ENCODE peak calls at places on chromosome 22, in six cellular contexts. G is dorsolateral prefrontal cortex, J is epithelial cell of proximal tubule, P is foreskin fibroblast, S is fibroblast of mammary gland, Y is H1. T is an unnamed sample.

GRCh38 chr22:25362883-25363240 is 143.4 kb downstream of the CRYBB2 start:
- DNase-seq in G (no peak), J (no peak), P (peak), S (no peak), Y (no peak), T (no peak)

GRCh38 chr22:29083576-29084566 is 11.0 kb downstream of the KREMEN1 start:
- DNase-seq in G (no peak), J (no peak), P (peak), S (peak), Y (no peak), T (peak)

GRCh38 chr22:48507595-48508350 is 1319.9 kb downstream of the BRD1 start:
- DNase-seq in G (no peak), J (no peak), P (no peak), S (no peak), Y (no peak), T (no peak)

GRCh38 chr22:50730013-50730891 is 7.8 kb upstream of the ACR start:
- DNase-seq in G (peak), J (no peak), P (no peak), S (no peak), Y (no peak), T (no peak)

GRCh38 chr22:21961886-21962654 is 9.4 kb upstream of the PPM1F start:
- DNase-seq in G (no peak), J (peak), P (peak), S (peak), Y (no peak), T (no peak)

GRCh38 chr22:28279888-28280287 is 360.8 kb upstream of the PITPNB start:
- DNase-seq in G (no peak), J (no peak), P (peak), S (peak), Y (no peak), T (peak)

GRCh38 chr22:29093501-29093921 is 20.7 kb downstream of the KREMEN1 start:
- DNase-seq in G (no peak), J (no peak), P (peak), S (peak), Y (no peak), T (peak)

GRCh38 chr22:46528121-46528610 is 9.3 kb downstream of the CELSR1 start:
- DNase-seq in G (no peak), J (peak), P (peak), S (no peak), Y (no peak), T (no peak)

GRCh38 chr22:48938741-48939140 is 888.9 kb downstream of the BRD1 start:
- DNase-seq in G (peak), J (no peak), P (no peak), S (no peak), Y (no peak), T (no peak)

GRCh38 chr22:38906024-38906423 is 34.0 kb upstream of the CBX6 start:
- DNase-seq in G (no peak), J (no peak), P (no peak), S (no peak), Y (no peak), T (no peak)

GRCh38 chr22:41284465-41284864 is 1.5 kb downstream of the RANGAP1 start:
- DNase-seq in G (no peak), J (no peak), P (no peak), S (no peak), Y (no peak), T (no peak)

GRCh38 chr22:41288245-41288946 is 2.4 kb upstream of the RANGAP1 start:
- DNase-seq in G (no peak), J (peak), P (peak), S (peak), Y (no peak), T (peak)

GRCh38 chr22:41285441-41285819 is 557 bp downstream of the RANGAP1 start:
- DNase-seq in G (peak), J (no peak), P (peak), S (peak), Y (no peak), T (no peak)

GRCh38 chr22:41286639-41287091 is 678 bp upstream of the RANGAP1 start:
- DNase-seq in G (no peak), J (no peak), P (peak), S (peak), Y (no peak), T (no peak)

GRCh38 chr22:41285820-41286638 is at the start of gene RANGAP1:
- DNase-seq in G (peak), J (peak), P (peak), S (peak), Y (peak), T (peak)
- TF ChIP-seq CTCF in G (peak), J (peak), P (no peak), S (peak), Y (no peak), T (no peak)

GRCh38 chr22:37195921-37196320 is 7.9 kb upstream of the C1QTNF6 start:
- DNase-seq in G (no peak), J (no peak), P (no peak), S (peak), Y (no peak), T (no peak)

GRCh38 chr22:37199103-37199838 is 11.2 kb upstream of the C1QTNF6 start:
- DNase-seq in G (peak), J (no peak), P (peak), S (peak), Y (peak), T (peak)

GRCh38 chr22:37196539-37197450 is 8.7 kb upstream of the C1QTNF6 start:
- DNase-seq in G (no peak), J (no peak), P (peak), S (peak), Y (no peak), T (no peak)

GRCh38 chr22:37198290-37199102 is 10.4 kb upstream of the C1QTNF6 start:
- DNase-seq in G (peak), J (no peak), P (peak), S (peak), Y (no peak), T (no peak)

GRCh38 chr22:37197451-37198289 is 9.6 kb upstream of the C1QTNF6 start:
- DNase-seq in G (no peak), J (no peak), P (peak), S (peak), Y (no peak), T (no peak)
- H3K4me3 ChIP-seq in G (peak), J (peak), P (peak), S (no peak), Y (peak), T (peak)

GRCh38 chr22:37634505-37635002 is 4.9 kb upstream of the SH3BP1 start:
- DNase-seq in G (no peak), J (no peak), P (peak), S (no peak), Y (no peak), T (no peak)
- TF ChIP-seq CTCF in G (no peak), J (peak), P (peak), S (peak), Y (peak), T (peak)

GRCh38 chr22:43995798-43996169 is 28.3 kb upstream of the PARVB start:
- DNase-seq in G (no peak), J (no peak), P (no peak), S (no peak), Y (no peak), T (no peak)
- H3K4me3 ChIP-seq in G (peak), J (no peak), P (no peak), S (no peak), Y (no peak), T (no peak)

GRCh38 chr22:24105661-24106060 is 75.6 kb upstream of the SUSD2 start:
- DNase-seq in G (peak), J (no peak), P (no peak), S (no peak), Y (no peak), T (no peak)

GRCh38 chr22:24109649-24110048 is 71.6 kb upstream of the SUSD2 start:
- DNase-seq in G (no peak), J (no peak), P (no peak), S (no peak), Y (no peak), T (no peak)

GRCh38 chr22:24106385-24107381 is 74.6 kb upstream of the SUSD2 start:
- DNase-seq in G (peak), J (no peak), P (peak), S (peak), Y (no peak), T (no peak)

GRCh38 chr22:24108073-24108472 is 73.2 kb upstream of the SUSD2 start:
- DNase-seq in G (no peak), J (no peak), P (no peak), S (no peak), Y (no peak), T (no peak)

DNA sequence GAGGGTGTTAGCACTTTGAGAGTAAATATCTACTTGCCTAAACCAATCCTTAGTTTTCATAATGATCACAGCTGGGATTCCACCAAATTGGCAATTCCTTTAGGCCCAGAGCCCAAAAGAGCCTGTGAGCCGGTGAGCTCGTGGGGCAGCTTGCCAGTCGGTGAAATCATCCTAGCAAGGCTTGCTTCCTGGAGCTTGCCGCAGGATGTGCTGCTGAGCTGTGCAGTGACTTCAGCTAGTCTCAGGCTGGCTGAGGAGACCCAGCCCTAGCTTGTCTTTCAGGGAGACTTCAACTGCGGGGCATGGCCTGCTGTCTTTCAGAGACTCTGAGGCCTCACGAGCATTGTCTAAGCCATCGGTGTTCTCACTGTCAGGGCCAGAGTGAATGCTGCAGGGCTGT is 73.6 kb upstream of the SUSD2 start:
- DNase-seq in G (peak), J (no peak), P (peak), S (peak), Y (no peak), T (peak)
- TF ChIP-seq CTCF in G (no peak), J (no peak), P (peak), S (peak), Y (no peak), T (no peak)

DNA sequence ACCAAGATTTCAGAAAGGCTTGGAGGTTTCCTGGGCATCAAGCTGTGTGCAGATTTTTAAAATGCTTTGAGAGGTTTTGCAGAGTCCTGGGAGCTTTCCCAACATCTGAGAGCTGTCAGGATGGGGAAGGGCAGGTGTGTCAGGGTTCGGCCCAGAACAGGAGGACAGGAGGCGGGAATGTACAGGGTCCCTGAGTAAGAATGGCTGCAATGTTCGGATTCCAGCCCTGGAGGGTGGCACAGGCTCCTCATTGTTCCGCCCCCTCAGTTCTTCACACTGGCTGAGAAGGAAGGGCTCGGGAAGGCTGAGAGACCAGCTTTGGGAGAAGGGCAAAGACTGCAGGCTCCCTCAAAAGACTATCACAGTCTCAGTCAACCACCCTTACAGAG is 5.1 kb upstream of the SEPTIN3 start:
- DNase-seq in G (no peak), J (no peak), P (no peak), S (no peak), Y (no peak), T (no peak)
- H3K4me3 ChIP-seq in G (no peak), J (no peak), P (no peak), S (no peak), Y (no peak), T (no peak)

T was measured in HFF-Myc.